ENCODE peak calls at places on chromosomes 12 and 14, in nine cellular contexts. G is heart right ventricle, Q is cardiac fibroblast, S is HCT116, Z is tibial artery, N is fibroblast of lung, X is mesothelial cell of epicardium, U is ovary, J is WTC11. E is an unnamed sample.

GRCh38 chr14:103845327-103845726 is 2.0 kb downstream of the PPP1R13B start:
- DNase-seq in G (no peak), Q (no peak), S (no peak), Z (no peak), N (no peak), X (no peak), U (no peak), J (no peak), E (no peak)

GRCh38 chr12:19546027-19546426 is 106.7 kb downstream of the AEBP2 start:
- DNase-seq in G (no peak), Q (peak; percentile 87), S (no peak), Z (peak; percentile 70), N (peak; percentile 49), X (no peak), U (peak; percentile 30), J (no peak), E (no peak)

GRCh38 chr12:14284189-14284722 is 81.2 kb upstream of the ATF7IP start:
- DNase-seq in G (peak; percentile 17), Q (peak; percentile 61), S (no peak), Z (no peak), N (peak; percentile 71), X (no peak), U (peak; percentile 85), J (no peak), E (no peak)

GRCh38 chr12:84924956-84925355 is 12.4 kb upstream of the SLC6A15 start:
- DNase-seq in G (no peak), Q (peak; percentile 47), S (no peak), Z (no peak), N (peak; percentile 82), X (no peak), U (no peak), J (no peak), E (no peak)

GRCh38 chr14:105060751-105061427 is 4.3 kb downstream of the GPR132 start:
- DNase-seq in G (no peak), Q (no peak), S (no peak), Z (no peak), N (no peak), X (no peak), U (no peak), J (no peak), E (no peak)

GRCh38 chr12:64891629-64892028 is 67.2 kb downstream of the TBC1D30 start:
- DNase-seq in G (no peak), Q (no peak), S (no peak), Z (no peak), N (no peak), X (no peak), U (no peak), J (no peak), E (no peak)

GRCh38 chr12:112927475-112927874 is 10.8 kb upstream of the OAS3 start:
- DNase-seq in G (no peak), Q (no peak), S (no peak), Z (no peak), N (no peak), X (no peak), U (no peak), J (no peak), E (no peak)

GRCh38 chr12:133026996-133027395 is 10.3 kb upstream of the ZNF84 start:
- DNase-seq in G (no peak), Q (no peak), S (no peak), Z (no peak), N (no peak), X (no peak), U (no peak), J (no peak), E (no peak)

GRCh38 chr12:61490732-61491498 is 769.3 kb upstream of the USP15 start:
- DNase-seq in G (no peak), Q (no peak), S (no peak), Z (no peak), N (no peak), X (no peak), U (no peak), J (no peak), E (no peak)

GRCh38 chr14:69481815-69482568 is 2.5 kb upstream of the PLEKHD1 start:
- DNase-seq in G (no peak), Q (no peak), S (no peak), Z (no peak), N (no peak), X (no peak), U (no peak), J (no peak), E (no peak)

GRCh38 chr12:67647547-67648305 is 819 bp upstream of the DYRK2 start:
- DNase-seq in G (peak; percentile 78), Q (peak; percentile 89), S (peak; percentile 60), Z (peak; percentile 85), N (peak; percentile 84), X (peak; percentile 44), U (peak; percentile 79), J (peak; percentile 70), E (no peak)

GRCh38 chr12:67649165-67650126 is 901 bp downstream of the DYRK2 start:
- DNase-seq in G (peak; percentile 57), Q (peak; percentile 29), S (no peak), Z (no peak), N (no peak), X (peak; percentile 26), U (peak; percentile 41), J (peak; percentile 53), E (no peak)

GRCh38 chr12:67647251-67647546 is 1.3 kb upstream of the DYRK2 start:
- DNase-seq in G (no peak), Q (no peak), S (no peak), Z (no peak), N (no peak), X (no peak), U (peak; percentile 21), J (peak; percentile 26), E (no peak)

GRCh38 chr12:67650127-67650495 is 1.6 kb downstream of the DYRK2 start:
- DNase-seq in G (peak; percentile 51), Q (peak; percentile 22), S (no peak), Z (peak; percentile 34), N (peak; percentile 18), X (no peak), U (peak; percentile 23), J (no peak), E (no peak)

GRCh38 chr12:67648306-67649164 is at the start of gene DYRK2:
- DNase-seq in G (peak; percentile 85), Q (peak; percentile 86), S (peak; percentile 27), Z (peak; percentile 80), N (peak; percentile 72), X (peak; percentile 77), U (peak; percentile 77), J (peak; percentile 75), E (peak; percentile 63)
- TF ChIP-seq CTCF in G (peak; percentile 47), Q (no peak), S (no peak), Z (no peak), N (no peak), X (no peak), U (no peak), J (no peak), E (no peak)

DNA sequence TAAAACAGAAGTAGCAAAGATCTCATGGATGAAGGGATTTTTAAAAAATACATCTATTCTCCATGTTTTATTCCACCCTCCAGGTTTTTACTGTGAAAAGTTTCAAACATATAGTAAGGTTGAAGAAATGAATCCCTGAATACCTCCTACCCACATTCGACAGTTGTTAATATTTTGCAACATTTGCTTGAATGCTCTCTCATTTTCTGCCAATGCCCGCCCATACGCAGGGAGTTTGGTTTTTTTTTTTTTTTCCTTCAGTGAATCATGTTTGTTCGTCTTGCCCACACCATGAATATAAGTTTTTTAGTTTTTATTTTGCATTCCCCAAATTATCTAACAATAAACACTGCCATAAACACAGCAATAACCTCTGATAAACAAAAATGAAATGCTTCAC is 82.9 kb downstream of the MAP1LC3B2 start:
- DNase-seq in G (no peak), Q (no peak), S (no peak), Z (no peak), N (no peak), X (no peak), U (no peak), J (no peak), E (no peak)
- TF ChIP-seq CTCF in G (no peak), Q (no peak), S (no peak), Z (no peak), N (no peak), X (no peak), U (no peak), J (no peak), E (no peak)

GRCh38 chr12:120186654-120187053 is 7.9 kb downstream of the GCN1 start:
- DNase-seq in G (no peak), Q (no peak), S (no peak), Z (no peak), N (no peak), X (no peak), U (no peak), J (no peak), E (no peak)

GRCh38 chr12:120180975-120181374 is 13.5 kb downstream of the GCN1 start:
- DNase-seq in G (no peak), Q (no peak), S (no peak), Z (no peak), N (no peak), X (no peak), U (no peak), J (no peak), E (no peak)

GRCh38 chr12:120183211-120183631 is 11.3 kb downstream of the GCN1 start:
- DNase-seq in G (no peak), Q (peak; percentile 49), S (no peak), Z (no peak), N (peak; percentile 24), X (no peak), U (no peak), J (no peak), E (no peak)

GRCh38 chr12:120181991-120182631 is 12.4 kb downstream of the GCN1 start:
- DNase-seq in G (no peak), Q (peak; percentile 47), S (no peak), Z (no peak), N (peak; percentile 25), X (no peak), U (no peak), J (no peak), E (peak; percentile 52)
- TF ChIP-seq CTCF in G (no peak), Q (peak; percentile 29), S (no peak), Z (no peak), N (no peak), X (no peak), U (no peak), J (no peak), E (no peak)

GRCh38 chr14:42513837-42514236 is 907.2 kb downstream of the LRFN5 start:
- DNase-seq in G (no peak), Q (no peak), S (no peak), Z (no peak), N (no peak), X (no peak), U (no peak), J (no peak), E (no peak)

GRCh38 chr14:42523656-42524055 is 917.0 kb downstream of the LRFN5 start:
- DNase-seq in G (no peak), Q (no peak), S (no peak), Z (no peak), N (peak; percentile 74), X (no peak), U (no peak), J (no peak), E (no peak)

DNA sequence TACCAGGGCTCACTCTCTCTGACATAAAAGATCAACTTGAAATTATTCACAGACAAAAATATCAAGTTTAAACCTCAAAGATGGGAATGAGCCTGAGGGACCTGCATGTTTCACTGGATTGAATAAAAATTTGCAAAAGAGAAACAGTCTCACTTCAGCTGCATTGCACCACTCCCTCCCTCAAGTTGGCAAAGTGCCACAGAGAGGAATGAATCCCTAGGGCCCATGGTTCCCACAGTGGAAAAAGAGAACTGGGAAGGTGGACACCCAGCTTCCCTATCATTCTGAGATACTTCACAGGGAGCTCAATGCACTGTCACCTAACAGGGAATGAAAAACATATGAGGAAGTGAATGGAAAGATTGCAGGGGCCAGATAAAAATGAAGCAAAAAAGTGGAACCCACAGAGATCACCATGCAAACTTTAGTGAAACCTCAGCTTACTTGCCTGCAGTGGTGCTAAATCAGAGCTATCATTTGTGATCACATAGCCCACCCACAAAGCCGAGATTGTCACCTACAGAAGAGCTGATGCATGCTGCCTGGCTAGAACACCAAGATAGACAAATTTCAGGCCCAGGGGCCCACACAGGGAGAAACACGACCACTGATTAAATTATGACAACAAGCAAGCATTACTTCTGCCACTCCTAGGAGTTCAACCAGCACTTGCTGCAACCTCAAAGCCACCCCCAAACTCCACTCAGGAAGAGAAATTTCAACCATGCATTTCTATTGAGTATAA is 911.3 kb downstream of the LRFN5 start:
- DNase-seq in G (no peak), Q (peak; percentile 1), S (no peak), Z (no peak), N (no peak), X (no peak), U (no peak), J (no peak), E (no peak)
- TF ChIP-seq CTCF in G (no peak), Q (no peak), S (no peak), Z (no peak), N (no peak), X (no peak), U (no peak), J (no peak), E (no peak)